ENCODE peak calls at places on chromosomes 3 and 15, in five cellular contexts. One of them, this sample, is unnamed.

GRCh38 chr3:127159547-127159946 is 33.4 kb upstream of the PRR23E start:
- DNase-seq in A172: no peak
- DNase-seq in GM04504: no peak
- DNase-seq in epithelial cell of esophagus: no peak
- DNase-seq in T-helper 1 cell: no peak
- DNase-seq in this sample: no peak

GRCh38 chr3:149727676-149728075 is 24.6 kb downstream of the COMMD2 start:
- DNase-seq in T-helper 1 cell: no peak
- DNase-seq in epithelial cell of esophagus: no peak
- DNase-seq in GM04504: no peak
- DNase-seq in A172: no peak
- DNase-seq in this sample: no peak

GRCh38 chr3:2156244-2156847 is 57.7 kb downstream of the CNTN4 start:
- DNase-seq in A172: no peak
- DNase-seq in GM04504: no peak
- DNase-seq in epithelial cell of esophagus: no peak
- DNase-seq in T-helper 1 cell: no peak
- DNase-seq in this sample: no peak

GRCh38 chr3:193859195-193859594 is 266.2 kb downstream of the OPA1 start:
- DNase-seq in T-helper 1 cell: no peak
- DNase-seq in epithelial cell of esophagus: peak
- DNase-seq in GM04504: no peak
- DNase-seq in A172: no peak
- DNase-seq in this sample: no peak

GRCh38 chr15:36843822-36844221 is 256.5 kb downstream of the MEIS2 start:
- DNase-seq in GM04504: no peak
- DNase-seq in A172: no peak
- DNase-seq in T-helper 1 cell: no peak
- DNase-seq in epithelial cell of esophagus: no peak
- DNase-seq in this sample: no peak

GRCh38 chr3:120646771-120647449 is 35.1 kb downstream of the HGD start:
- DNase-seq in epithelial cell of esophagus: no peak
- DNase-seq in GM04504: no peak
- DNase-seq in T-helper 1 cell: no peak
- DNase-seq in A172: no peak
- DNase-seq in this sample: no peak

GRCh38 chr15:32737246-32737757 is 19.5 kb downstream of the GREM1 start:
- DNase-seq in GM04504: no peak
- DNase-seq in epithelial cell of esophagus: no peak
- DNase-seq in A172: no peak
- DNase-seq in T-helper 1 cell: no peak
- DNase-seq in this sample: no peak

GRCh38 chr15:100734606-100735005 is 132.2 kb downstream of the ASB7 start:
- DNase-seq in T-helper 1 cell: no peak
- DNase-seq in epithelial cell of esophagus: no peak
- DNase-seq in GM04504: no peak
- DNase-seq in A172: no peak
- DNase-seq in this sample: no peak

GRCh38 chr3:168539909-168540308 is 444.2 kb upstream of the GOLIM4 start:
- DNase-seq in T-helper 1 cell: no peak
- DNase-seq in GM04504: no peak
- DNase-seq in A172: no peak
- DNase-seq in epithelial cell of esophagus: peak
- DNase-seq in this sample: no peak

This sample was measured in activated gamma-delta T cell treated with anti-CD3 and anti-CD28 coated beads, Interleukin-2, amount 50 U/mL, for 16 hours.